ENCODE peak calls at places on chromosomes 12 and 14, in eight cellular contexts. D is stimulated activated CD4-positive, alpha-beta T cell treated with anti-CD3 and anti-CD28 coated beads, Interleukin-12 subunit alpha, Interleukin-12 subunit beta, amount 100 ng/mL, for 4 hours; U is GM04503; A is HCEC 1CT; B is ACHN; Z is AG08395; L is NCI-H345; S is T-helper 1 cell. E is an unnamed sample.

GRCh38 chr12:72288436-72288835 is 16.3 kb downstream of the TRHDE start:
- DNase-seq in S (no peak), Z (no peak), U (no peak), A (no peak), L (no peak), B (no peak), D (no peak), E (no peak)

GRCh38 chr14:67492538-67492937 is 4.0 kb upstream of the TMEM229B start:
- DNase-seq in D (no peak), L (peak; percentile 70), U (no peak), A (no peak), S (no peak), Z (no peak), B (no peak), E (no peak)

GRCh38 chr14:36161781-36162180 is 14.7 kb downstream of the PTCSC3 start:
- DNase-seq in S (no peak), B (peak; percentile 1), L (no peak), U (no peak), Z (no peak), A (no peak), D (no peak), E (no peak)

GRCh38 chr12:47017901-47018479 is 61.4 kb upstream of the PCED1B start:
- DNase-seq in A (peak; percentile 36), D (no peak), B (no peak), Z (peak; percentile 24), S (no peak), U (peak; percentile 72), L (no peak), E (no peak)

GRCh38 chr12:12007001-12007712 is 63.6 kb upstream of the BCL2L14 start:
- DNase-seq in D (peak; percentile 59), U (no peak), L (no peak), S (peak; percentile 74), A (no peak), B (no peak), Z (no peak), E (no peak)

GRCh38 chr14:49766839-49767238 is 1.1 kb upstream of the KLHDC2 start:
- DNase-seq in A (no peak), Z (no peak), U (no peak), S (no peak), L (no peak), B (peak; percentile 2), D (no peak), E (no peak)

GRCh38 chr12:68609955-68610434 is 704 bp upstream of the RAP1B start:
- DNase-seq in B (peak; percentile 66), S (peak; percentile 43), D (no peak), Z (no peak), U (no peak), A (peak; percentile 15), L (no peak), E (no peak)

GRCh38 chr12:89566615-89567014 is 40.8 kb upstream of the POC1B start:
- DNase-seq in B (no peak), S (no peak), D (no peak), A (no peak), U (no peak), L (no peak), Z (no peak), E (no peak)

GRCh38 chr14:104464907-104465306 is 114.7 kb upstream of the C14orf180 start:
- DNase-seq in D (no peak), B (no peak), Z (no peak), L (no peak), S (no peak), U (no peak), A (no peak), E (no peak)

GRCh38 chr14:94158239-94158888 is 15.8 kb upstream of the PPP4R4 start:
- DNase-seq in Z (no peak), D (no peak), L (peak; percentile 10), A (no peak), U (no peak), B (no peak), S (peak; percentile 61), E (no peak)

GRCh38 chr12:78315018-78315417 is 484.3 kb downstream of the NAV3 start:
- DNase-seq in D (no peak), A (no peak), S (no peak), U (no peak), L (peak; percentile 66), Z (no peak), B (no peak), E (no peak)

GRCh38 chr12:70246580-70246979 is 3.3 kb downstream of the CNOT2 start:
- DNase-seq in S (no peak), B (no peak), U (peak; percentile 4), A (peak; percentile 35), D (no peak), L (no peak), Z (peak; percentile 4), E (no peak)

GRCh38 chr12:89874146-89874545 is 165.5 kb upstream of the ATP2B1 start:
- DNase-seq in L (no peak), D (no peak), S (no peak), B (no peak), Z (no peak), A (no peak), U (no peak), E (no peak)

GRCh38 chr14:48350971-48351370 is 675.6 kb upstream of the MDGA2 start:
- DNase-seq in A (no peak), B (peak; percentile 30), U (no peak), D (no peak), Z (no peak), S (no peak), L (no peak), E (no peak)

GRCh38 chr14:99177046-99177655 is 94.8 kb downstream of the BCL11B start:
- DNase-seq in L (no peak), A (no peak), B (no peak), S (no peak), Z (no peak), D (no peak), U (no peak), E (no peak)

GRCh38 chr12:56208014-56208413 is 13.7 kb downstream of the RNF41 start:
- DNase-seq in L (no peak), U (no peak), S (no peak), A (no peak), B (no peak), D (no peak), Z (no peak), E (no peak)

GRCh38 chr12:116459011-116459410 is 100.2 kb upstream of the MAP1LC3B2 start:
- DNase-seq in U (no peak), A (no peak), B (no peak), S (no peak), L (no peak), Z (no peak), D (no peak), E (no peak)

GRCh38 chr14:87888136-87888999 is 104.6 kb downstream of the GALC start:
- DNase-seq in Z (peak; percentile 23), B (peak; percentile 42), D (no peak), S (peak; percentile 15), U (no peak), L (peak; percentile 7), A (peak; percentile 10), E (no peak)

GRCh38 chr14:89336338-89336737 is 80.7 kb downstream of the FOXN3 start:
- DNase-seq in B (no peak), A (no peak), D (no peak), L (no peak), S (no peak), Z (no peak), U (no peak), E (no peak)

GRCh38 chr14:28308727-28309126 is 457.9 kb upstream of the FOXG1 start:
- DNase-seq in B (no peak), A (peak; percentile 90), L (no peak), Z (no peak), D (no peak), U (no peak), S (no peak), E (no peak)

GRCh38 chr14:67962215-67962644 is 142.7 kb downstream of the RAD51B start:
- DNase-seq in L (no peak), B (no peak), Z (no peak), D (no peak), S (no peak), U (no peak), A (no peak), E (no peak)

GRCh38 chr14:74980746-74981661 is 21.7 kb upstream of the EIF2B2 start:
- DNase-seq in S (no peak), U (no peak), B (peak; percentile 48), L (no peak), D (no peak), Z (no peak), A (peak; percentile 34), E (no peak)

GRCh38 chr12:68075416-68075815 is 84.1 kb downstream of the IFNG start:
- DNase-seq in S (no peak), A (no peak), D (no peak), Z (no peak), B (no peak), L (no peak), U (no peak), E (no peak)

GRCh38 chr12:132380646-132381045 is 51.3 kb upstream of the GALNT9 start:
- DNase-seq in S (no peak), D (no peak), A (no peak), L (no peak), B (no peak), Z (no peak), U (no peak), E (no peak)

GRCh38 chr12:5187136-5187535 is 143.5 kb downstream of the KCNA5 start:
- DNase-seq in S (no peak), B (no peak), L (no peak), A (no peak), Z (no peak), D (no peak), U (no peak), E (no peak)

GRCh38 chr12:33514893-33515292 is 75.3 kb upstream of the SYT10 start:
- DNase-seq in S (no peak), Z (no peak), B (peak; percentile 26), L (no peak), U (no peak), D (no peak), A (no peak), E (no peak)

GRCh38 chr14:39229601-39230110 is 4.1 kb upstream of the MIA2 start:
- DNase-seq in S (no peak), U (no peak), B (no peak), L (no peak), A (no peak), Z (no peak), D (no peak), E (no peak)

GRCh38 chr14:81400202-81400678 is at the start of gene STON2:
- DNase-seq in D (no peak), S (peak; percentile 44), L (peak; percentile 82), B (peak; percentile 54), Z (peak; percentile 59), U (no peak), A (peak; percentile 68), E (peak; percentile 59)

GRCh38 chr14:64478634-64479250 is 13.4 kb downstream of the AKAP5 start:
- DNase-seq in B (peak; percentile 33), A (no peak), S (no peak), Z (peak; percentile 43), L (no peak), D (no peak), U (no peak), E (no peak)